ENCODE peak calls at places on chromosomes 2 and 18, in seven cellular contexts. One of them, this sample, is unnamed.

GRCh38 chr18:13823707-13824395 is at the start of gene MC5R:
- DNase-seq in AG09309: no peak
- DNase-seq in IMR-90: peak; percentile 25
- DNase-seq in HL-60: peak; percentile 14
- DNase-seq in osteocyte: no peak
- DNase-seq in heart right ventricle: peak; percentile 70
- DNase-seq in pancreas: peak; percentile 93
- DNase-seq in this sample: peak; percentile 81

GRCh38 chr2:27724191-27724590 is 47.3 kb upstream of the MRPL33 start:
- DNase-seq in AG09309: no peak
- DNase-seq in IMR-90: no peak
- DNase-seq in HL-60: no peak
- DNase-seq in osteocyte: no peak
- DNase-seq in heart right ventricle: no peak
- DNase-seq in pancreas: no peak
- DNase-seq in this sample: no peak

GRCh38 chr18:22552899-22553460 is 135.3 kb upstream of the CTAGE1 start:
- DNase-seq in AG09309: no peak
- DNase-seq in IMR-90: no peak
- DNase-seq in HL-60: no peak
- DNase-seq in osteocyte: no peak
- DNase-seq in heart right ventricle: no peak
- DNase-seq in pancreas: no peak
- DNase-seq in this sample: no peak

GRCh38 chr2:213722564-213722963 is 438.3 kb downstream of the SPAG16 start:
- DNase-seq in AG09309: no peak
- DNase-seq in IMR-90: no peak
- DNase-seq in HL-60: no peak
- DNase-seq in osteocyte: no peak
- DNase-seq in heart right ventricle: no peak
- DNase-seq in pancreas: no peak
- DNase-seq in this sample: no peak

GRCh38 chr2:236047176-236047575 is 121.0 kb downstream of the GBX2 start:
- DNase-seq in AG09309: no peak
- DNase-seq in IMR-90: no peak
- DNase-seq in HL-60: no peak
- DNase-seq in osteocyte: no peak
- DNase-seq in heart right ventricle: no peak
- DNase-seq in pancreas: no peak
- DNase-seq in this sample: no peak

GRCh38 chr2:179233626-179234430 is 30.8 kb downstream of the SESTD1 start:
- DNase-seq in AG09309: no peak
- DNase-seq in IMR-90: no peak
- DNase-seq in HL-60: no peak
- DNase-seq in osteocyte: no peak
- DNase-seq in heart right ventricle: no peak
- DNase-seq in pancreas: no peak
- DNase-seq in this sample: no peak

GRCh38 chr2:27407798-27408491 is 1.4 kb downstream of the PPM1G start:
- DNase-seq in AG09309: no peak
- DNase-seq in IMR-90: peak; percentile 73
- DNase-seq in HL-60: no peak
- DNase-seq in osteocyte: no peak
- DNase-seq in heart right ventricle: no peak
- DNase-seq in pancreas: no peak
- DNase-seq in this sample: peak; percentile 58

GRCh38 chr2:181188605-181189004 is 208.2 kb downstream of the UBE2E3 start:
- DNase-seq in AG09309: no peak
- DNase-seq in IMR-90: no peak
- DNase-seq in HL-60: no peak
- DNase-seq in osteocyte: no peak
- DNase-seq in heart right ventricle: no peak
- DNase-seq in pancreas: no peak
- DNase-seq in this sample: no peak

GRCh38 chr18:22346968-22347611 is 70.6 kb downstream of the CTAGE1 start:
- DNase-seq in AG09309: no peak
- DNase-seq in IMR-90: peak; percentile 73
- DNase-seq in HL-60: no peak
- DNase-seq in osteocyte: no peak
- DNase-seq in heart right ventricle: peak; percentile 81
- DNase-seq in pancreas: peak; percentile 65
- DNase-seq in this sample: peak; percentile 72

GRCh38 chr2:217804786-217805678 is 197.8 kb downstream of the TNS1 start:
- DNase-seq in AG09309: no peak
- DNase-seq in IMR-90: no peak
- DNase-seq in HL-60: no peak
- DNase-seq in osteocyte: no peak
- DNase-seq in heart right ventricle: no peak
- DNase-seq in pancreas: peak; percentile 17
- DNase-seq in this sample: no peak

GRCh38 chr2:179129574-179130238 is 79.8 kb upstream of the CCDC141 start:
- DNase-seq in AG09309: no peak
- DNase-seq in IMR-90: peak; percentile 10
- DNase-seq in HL-60: no peak
- DNase-seq in osteocyte: no peak
- DNase-seq in heart right ventricle: no peak
- DNase-seq in pancreas: no peak
- DNase-seq in this sample: no peak

GRCh38 chr2:9952286-9952737 is 819 bp downstream of the GRHL1 start:
- DNase-seq in AG09309: no peak
- DNase-seq in IMR-90: no peak
- DNase-seq in HL-60: no peak
- DNase-seq in osteocyte: no peak
- DNase-seq in heart right ventricle: no peak
- DNase-seq in pancreas: no peak
- DNase-seq in this sample: no peak

GRCh38 chr2:180063494-180063893 is 56.4 kb upstream of the CWC22 start:
- DNase-seq in AG09309: no peak
- DNase-seq in IMR-90: no peak
- DNase-seq in HL-60: no peak
- DNase-seq in osteocyte: no peak
- DNase-seq in heart right ventricle: no peak
- DNase-seq in pancreas: no peak
- DNase-seq in this sample: no peak

DNA sequence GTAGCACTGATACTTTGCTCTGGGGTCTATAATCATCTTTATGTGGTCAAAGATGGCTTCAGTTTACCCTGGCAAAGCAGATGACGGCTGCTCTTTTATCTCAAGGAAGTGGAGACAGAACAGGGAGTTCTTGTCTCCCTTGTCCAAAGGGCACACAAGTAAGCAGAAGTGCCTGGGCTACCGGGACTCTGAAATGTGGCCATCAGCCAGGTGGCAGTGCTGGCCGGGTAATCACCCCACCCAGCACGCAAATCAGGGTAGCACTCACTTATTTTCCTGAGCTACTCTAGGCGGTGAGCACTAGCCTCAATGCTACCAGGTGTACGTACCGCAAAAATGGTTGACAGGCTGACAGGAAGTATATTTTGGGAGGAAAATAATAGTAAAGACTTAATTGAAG is 119.7 kb upstream of the ETAA1 start:
- DNase-seq in AG09309: no peak
- DNase-seq in IMR-90: no peak
- DNase-seq in HL-60: no peak
- DNase-seq in osteocyte: no peak
- DNase-seq in heart right ventricle: no peak
- DNase-seq in pancreas: no peak
- DNase-seq in this sample: peak; percentile 55
- TF ChIP-seq CTCF in AG09309: no peak
- TF ChIP-seq CTCF in IMR-90: no peak
- TF ChIP-seq CTCF in HL-60: no peak
- TF ChIP-seq CTCF in osteocyte: no peak
- TF ChIP-seq CTCF in heart right ventricle: no peak
- TF ChIP-seq CTCF in pancreas: no peak
- TF ChIP-seq CTCF in this sample: no peak

GRCh38 chr2:158914066-158914465 is 54.4 kb upstream of the TANC1 start:
- DNase-seq in AG09309: no peak
- DNase-seq in IMR-90: no peak
- DNase-seq in HL-60: no peak
- DNase-seq in osteocyte: no peak
- DNase-seq in heart right ventricle: no peak
- DNase-seq in pancreas: no peak
- DNase-seq in this sample: no peak
- TF ChIP-seq CTCF in AG09309: no peak
- TF ChIP-seq CTCF in IMR-90: no peak
- TF ChIP-seq CTCF in HL-60: no peak
- TF ChIP-seq CTCF in osteocyte: no peak
- TF ChIP-seq CTCF in heart right ventricle: no peak
- TF ChIP-seq CTCF in pancreas: no peak
- TF ChIP-seq CTCF in this sample: no peak

DNA sequence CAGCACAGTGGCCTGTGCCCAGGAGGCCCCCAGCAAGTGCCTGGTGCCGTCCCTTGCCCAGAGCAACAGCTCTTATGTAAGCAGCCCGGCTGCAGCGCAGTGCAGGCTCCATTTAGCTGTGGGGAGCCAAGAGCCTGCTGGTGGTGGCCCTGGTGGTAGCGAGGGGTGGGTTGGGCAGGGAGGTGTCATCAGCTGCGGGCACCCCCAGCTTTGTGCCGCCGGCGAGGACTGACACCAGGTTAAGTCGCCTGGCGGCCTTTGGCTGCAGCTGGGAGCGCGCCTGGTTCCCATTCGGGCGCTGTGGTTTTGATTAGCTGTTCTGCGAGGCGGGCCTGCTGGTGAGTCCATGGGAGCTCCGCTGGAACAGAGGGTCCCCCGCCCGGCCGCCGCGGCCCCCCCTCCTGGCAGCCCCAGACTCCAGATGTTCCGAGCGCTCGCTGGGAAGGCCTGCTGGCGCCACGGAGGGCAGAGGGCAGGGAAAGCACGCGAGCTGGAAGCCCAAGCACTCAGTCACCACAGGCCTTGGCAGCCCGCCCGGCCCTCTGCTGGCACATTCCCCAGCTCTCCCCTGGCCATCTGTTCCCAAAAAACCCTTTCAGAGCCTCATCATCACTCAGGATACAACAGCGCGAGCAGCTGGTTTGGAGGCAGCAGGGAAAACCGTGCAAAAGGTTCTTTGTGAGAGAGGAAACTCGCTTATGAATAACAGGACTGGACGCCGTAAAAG is 18.4 kb downstream of the ATOH8 start:
- DNase-seq in AG09309: peak; percentile 99
- DNase-seq in IMR-90: peak; percentile 100
- DNase-seq in HL-60: no peak
- DNase-seq in osteocyte: peak; percentile 100
- DNase-seq in heart right ventricle: peak; percentile 99
- DNase-seq in pancreas: peak; percentile 98
- DNase-seq in this sample: peak; percentile 92
- TF ChIP-seq CTCF in AG09309: peak; percentile 31
- TF ChIP-seq CTCF in IMR-90: peak; percentile 41
- TF ChIP-seq CTCF in HL-60: no peak
- TF ChIP-seq CTCF in osteocyte: peak; percentile 32
- TF ChIP-seq CTCF in heart right ventricle: peak; percentile 25
- TF ChIP-seq CTCF in pancreas: no peak
- TF ChIP-seq CTCF in this sample: peak; percentile 16

GRCh38 chr2:215399067-215399716 is 36.7 kb downstream of the FN1 start:
- DNase-seq in AG09309: no peak
- DNase-seq in IMR-90: no peak
- DNase-seq in HL-60: no peak
- DNase-seq in osteocyte: no peak
- DNase-seq in heart right ventricle: no peak
- DNase-seq in pancreas: no peak
- DNase-seq in this sample: no peak

GRCh38 chr2:215395687-215396460 is 40.0 kb downstream of the FN1 start:
- DNase-seq in AG09309: no peak
- DNase-seq in IMR-90: no peak
- DNase-seq in HL-60: no peak
- DNase-seq in osteocyte: no peak
- DNase-seq in heart right ventricle: no peak
- DNase-seq in pancreas: no peak
- DNase-seq in this sample: no peak

GRCh38 chr2:215394102-215394805 is 41.6 kb downstream of the FN1 start:
- DNase-seq in AG09309: no peak
- DNase-seq in IMR-90: no peak
- DNase-seq in HL-60: no peak
- DNase-seq in osteocyte: no peak
- DNase-seq in heart right ventricle: no peak
- DNase-seq in pancreas: no peak
- DNase-seq in this sample: no peak

GRCh38 chr2:215396595-215397313 is 39.1 kb downstream of the FN1 start:
- DNase-seq in AG09309: peak; percentile 77
- DNase-seq in IMR-90: peak; percentile 82
- DNase-seq in HL-60: peak; percentile 69
- DNase-seq in osteocyte: no peak
- DNase-seq in heart right ventricle: no peak
- DNase-seq in pancreas: no peak
- DNase-seq in this sample: no peak

GRCh38 chr2:215397632-215398341 is 38.1 kb downstream of the FN1 start:
- DNase-seq in AG09309: no peak
- DNase-seq in IMR-90: peak; percentile 53
- DNase-seq in HL-60: no peak
- DNase-seq in osteocyte: no peak
- DNase-seq in heart right ventricle: no peak
- DNase-seq in pancreas: no peak
- DNase-seq in this sample: no peak
- TF ChIP-seq CTCF in AG09309: peak; percentile 6
- TF ChIP-seq CTCF in IMR-90: no peak
- TF ChIP-seq CTCF in HL-60: no peak
- TF ChIP-seq CTCF in osteocyte: peak; percentile 22
- TF ChIP-seq CTCF in heart right ventricle: no peak
- TF ChIP-seq CTCF in pancreas: no peak
- TF ChIP-seq CTCF in this sample: no peak

GRCh38 chr2:29317077-29317517 is 201.9 kb downstream of the CLIP4 start:
- DNase-seq in AG09309: peak; percentile 23
- DNase-seq in IMR-90: no peak
- DNase-seq in HL-60: peak; percentile 5
- DNase-seq in osteocyte: no peak
- DNase-seq in heart right ventricle: no peak
- DNase-seq in pancreas: no peak
- DNase-seq in this sample: no peak
- TF ChIP-seq CTCF in AG09309: peak; percentile 7
- TF ChIP-seq CTCF in IMR-90: no peak
- TF ChIP-seq CTCF in HL-60: no peak
- TF ChIP-seq CTCF in osteocyte: no peak
- TF ChIP-seq CTCF in heart right ventricle: peak; percentile 28
- TF ChIP-seq CTCF in pancreas: no peak
- TF ChIP-seq CTCF in this sample: no peak